ENCODE peak calls at places on chromosomes 11 and 22, in eight cellular contexts. X is transverse colon, L is prostate gland, V is fibroblast of lung, A is heart left ventricle, Y is DND-41, N is right lobe of liver, Z is left lung. M is an unnamed sample. For H3K27me3, the result is how much of the 10 kb centered on the place peaks cover.

GRCh38 chr11:13699870-13700269 is 31.4 kb downstream of the FAR1 start:
- DNase-seq in X (no peak), L (no peak), V (no peak), A (no peak), Y (no peak), N (no peak), Z (no peak), M (no peak)

GRCh38 chr11:18780329-18780728 is 11.3 kb downstream of the PTPN5 start:
- DNase-seq in X (no peak), L (no peak), V (no peak), A (no peak), Y (no peak), N (no peak), Z (no peak), M (no peak)

GRCh38 chr11:78493413-78493975 is 75.9 kb upstream of the GAB2 start:
- DNase-seq in X (no peak), L (no peak), V (no peak), A (no peak), Y (no peak), N (no peak), Z (no peak), M (no peak)

GRCh38 chr22:46187862-46188261 is 37.5 kb downstream of the PPARA start:
- DNase-seq in X (no peak), L (no peak), V (no peak), A (no peak), Y (no peak), N (no peak), Z (no peak), M (no peak)

GRCh38 chr11:2533642-2534115 is 88.9 kb downstream of the KCNQ1 start:
- DNase-seq in X (peak), L (no peak), V (peak), A (peak), Y (peak), N (peak), Z (peak), M (peak)

GRCh38 chr11:62012451-62013265 is 45.2 kb upstream of the FTH1 start:
- DNase-seq in X (no peak), L (no peak), V (peak), A (no peak), Y (no peak), N (no peak), Z (no peak), M (no peak)

GRCh38 chr11:123729602-123730001 is 11.9 kb downstream of the ZNF202 start:
- DNase-seq in X (no peak), L (no peak), V (no peak), A (no peak), Y (no peak), N (no peak), Z (no peak), M (no peak)

GRCh38 chr11:81989093-81989492 is 744.6 kb downstream of the FAM181B start:
- DNase-seq in X (no peak), L (no peak), V (peak), A (no peak), Y (no peak), N (no peak), Z (no peak), M (no peak)

GRCh38 chr11:62579252-62579651 is 5.6 kb upstream of the EEF1G start:
- DNase-seq in X (no peak), L (no peak), V (peak), A (no peak), Y (no peak), N (no peak), Z (no peak), M (no peak)

GRCh38 chr22:17633217-17633997 is 4.9 kb upstream of the ATP6V1E1 start:
- DNase-seq in X (no peak), L (peak), V (peak), A (no peak), Y (no peak), N (no peak), Z (no peak), M (no peak)

GRCh38 chr11:134332189-134332631 is 422 bp downstream of the GLB1L2 start:
- DNase-seq in X (peak), L (peak), V (no peak), A (no peak), Y (no peak), N (no peak), Z (no peak), M (peak)

GRCh38 chr11:115637842-115638241 is 133.6 kb upstream of the CADM1 start:
- DNase-seq in X (no peak), L (no peak), V (no peak), A (no peak), Y (peak), N (no peak), Z (no peak), M (no peak)

GRCh38 chr22:48089601-48090331 is 1327.3 kb downstream of the TBC1D22A start:
- DNase-seq in X (no peak), L (peak), V (peak), A (no peak), Y (peak), N (no peak), Z (peak), M (peak)

GRCh38 chr22:48945621-48946458 is 881.8 kb downstream of the BRD1 start:
- DNase-seq in X (peak), L (peak), V (no peak), A (no peak), Y (no peak), N (peak), Z (no peak), M (peak)

GRCh38 chr11:114326776-114327175 is 30.6 kb downstream of the NNMT start:
- DNase-seq in X (no peak), L (no peak), V (no peak), A (no peak), Y (no peak), N (no peak), Z (no peak), M (no peak)

GRCh38 chr11:78654866-78655265 is 80.2 kb upstream of the NARS2 start:
- DNase-seq in X (no peak), L (no peak), V (no peak), A (no peak), Y (no peak), N (no peak), Z (no peak), M (no peak)

GRCh38 chr22:25027959-25028840 is 75.7 kb downstream of the KIAA1671 start:
- DNase-seq in X (peak), L (no peak), V (no peak), A (no peak), Y (no peak), N (no peak), Z (no peak), M (peak)

GRCh38 chr11:113189909-113190667 is 124.3 kb upstream of the TTC12 start:
- DNase-seq in X (no peak), L (no peak), V (peak), A (no peak), Y (no peak), N (no peak), Z (no peak), M (no peak)

GRCh38 chr11:65435981-65436411 is 13.4 kb downstream of the NEAT1 start:
- DNase-seq in X (peak), L (peak), V (no peak), A (no peak), Y (no peak), N (peak), Z (peak), M (peak)

GRCh38 chr11:13160302-13160701 is 117.3 kb upstream of the BMAL1 start:
- DNase-seq in X (no peak), L (peak), V (no peak), A (no peak), Y (no peak), N (no peak), Z (no peak), M (no peak)

GRCh38 chr11:76770642-76771445 is 12.3 kb upstream of the TSKU start:
- DNase-seq in X (peak), L (peak), V (peak), A (no peak), Y (no peak), N (peak), Z (no peak), M (peak)

GRCh38 chr11:9269492-9270030 is 4.4 kb upstream of the DENND5A start:
- DNase-seq in X (peak), L (no peak), V (no peak), A (no peak), Y (no peak), N (no peak), Z (no peak), M (peak)

GRCh38 chr11:70082829-70083228 is 4.7 kb downstream of the ANO1 start:
- DNase-seq in X (no peak), L (no peak), V (no peak), A (peak), Y (no peak), N (no peak), Z (no peak), M (no peak)

GRCh38 chr11:57477507-57478189 is 17.3 kb downstream of the RTN4RL2 start:
- DNase-seq in X (peak), L (peak), V (no peak), A (no peak), Y (no peak), N (no peak), Z (no peak), M (peak)

GRCh38 chr11:57475191-57475590 is 14.9 kb downstream of the RTN4RL2 start:
- DNase-seq in X (no peak), L (no peak), V (no peak), A (no peak), Y (no peak), N (no peak), Z (no peak), M (no peak)

GRCh38 chr11:57475671-57476222 is 15.4 kb downstream of the RTN4RL2 start:
- DNase-seq in X (no peak), L (no peak), V (no peak), A (no peak), Y (no peak), N (no peak), Z (no peak), M (no peak)

GRCh38 chr11:57476223-57476882 is 16.0 kb downstream of the RTN4RL2 start:
- DNase-seq in X (peak), L (peak), V (no peak), A (peak), Y (no peak), N (peak), Z (no peak), M (peak)

DNA sequence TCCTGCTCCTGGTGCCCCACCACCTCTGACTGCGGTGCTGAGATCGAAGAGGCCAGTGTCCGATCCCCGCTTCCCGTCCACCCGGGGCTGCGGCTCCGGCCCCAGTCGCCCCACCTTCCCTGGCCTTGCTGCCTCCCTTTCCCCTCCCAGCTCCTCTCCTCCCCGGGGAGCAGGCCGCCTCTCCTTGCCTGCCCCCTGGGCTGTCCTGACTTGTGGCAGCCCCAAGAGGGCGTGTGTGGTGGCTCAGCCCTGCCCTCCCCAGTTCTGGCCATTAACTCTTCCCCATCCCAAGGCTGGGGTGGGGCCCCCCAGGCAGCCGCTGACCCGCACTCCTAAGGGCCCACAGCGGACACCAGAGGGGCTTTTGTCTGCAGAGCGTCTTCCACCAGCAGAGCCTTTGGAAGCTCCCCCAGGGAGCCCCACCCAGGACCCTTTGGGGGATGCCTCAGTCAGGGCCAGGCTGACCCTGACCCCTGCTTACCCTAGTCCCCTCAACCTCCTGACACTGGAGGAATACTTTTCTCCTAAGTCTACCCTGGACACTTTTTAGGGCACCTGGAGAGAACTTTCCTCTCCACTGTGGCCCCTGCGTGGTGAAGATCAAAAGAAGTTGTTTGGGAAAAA is 16.7 kb downstream of the RTN4RL2 start:
- DNase-seq in X (peak), L (no peak), V (peak), A (no peak), Y (no peak), N (peak), Z (peak), M (peak)
- H3K4me3 ChIP-seq in X (peak), L (peak), V (peak), A (peak), Y (no peak), N (peak), Z (peak), M (peak)

GRCh38 chr11:31821235-31821764 is 10.2 kb upstream of the PAX6 start:
- DNase-seq in X (no peak), L (no peak), V (no peak), A (no peak), Y (no peak), N (no peak), Z (no peak), M (no peak)
- H3K27me3 ChIP-seq in X (half or more), L (half or more), V (half or more), A (half or more), Y (under half), N (under half), Z (half or more), M (half or more)

GRCh38 chr11:66834539-66834845 is 8.7 kb upstream of the RCE1 start:
- DNase-seq in X (no peak), L (no peak), V (no peak), A (no peak), Y (no peak), N (no peak), Z (no peak), M (no peak)
- TF ChIP-seq CTCF in X (no peak), L (no peak), V (no peak), A (peak), Y (no peak), N (no peak), Z (no peak), M (no peak)

DNA sequence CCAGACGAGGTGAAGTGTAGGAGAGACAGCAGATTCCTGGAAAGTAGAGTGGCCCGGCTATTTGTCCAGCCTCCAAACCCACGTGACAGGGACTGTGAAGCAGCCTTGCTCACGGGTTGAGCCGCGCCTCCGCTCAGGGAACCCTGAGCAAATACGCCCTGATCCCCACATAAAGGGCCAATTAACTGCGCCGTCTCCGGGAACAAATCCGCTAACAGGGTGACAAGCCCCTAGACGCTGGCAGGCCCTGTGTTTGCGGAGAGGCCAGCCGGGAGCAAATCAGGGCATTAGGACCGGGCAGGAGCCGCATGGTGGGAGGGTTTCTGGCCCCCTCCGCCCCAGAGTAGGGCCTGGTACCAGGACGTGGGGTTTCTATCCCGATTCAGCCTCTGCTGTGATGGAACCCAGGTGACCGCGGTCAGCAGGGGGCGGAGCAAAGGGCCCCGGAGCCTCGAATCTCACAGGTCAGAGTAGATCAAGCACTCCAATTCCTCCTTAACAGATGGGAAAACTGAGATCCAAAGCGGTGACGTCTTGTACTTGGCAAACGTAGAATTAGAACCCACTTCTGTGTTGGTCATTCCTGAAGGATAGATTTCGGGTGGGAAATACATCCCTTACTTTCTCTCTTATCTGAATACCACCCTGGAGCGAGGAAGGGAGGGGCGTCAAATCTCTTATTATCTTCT is 2.0 kb upstream of the ROBO3 start:
- DNase-seq in X (no peak), L (no peak), V (peak), A (no peak), Y (no peak), N (no peak), Z (peak), M (no peak)
- H3K4me3 ChIP-seq in X (peak), L (no peak), V (no peak), A (no peak), Y (no peak), N (no peak), Z (no peak), M (no peak)

GRCh38 chr11:128926437-128927107 is 16.1 kb downstream of the TP53AIP1 start:
- DNase-seq in X (no peak), L (no peak), V (no peak), A (no peak), Y (no peak), N (peak), Z (no peak), M (no peak)

GRCh38 chr11:128924618-128925017 is 18.1 kb downstream of the TP53AIP1 start:
- DNase-seq in X (no peak), L (no peak), V (no peak), A (no peak), Y (no peak), N (peak), Z (no peak), M (no peak)

GRCh38 chr11:128927683-128928336 is 14.9 kb downstream of the TP53AIP1 start:
- DNase-seq in X (no peak), L (no peak), V (no peak), A (no peak), Y (no peak), N (peak), Z (no peak), M (no peak)

GRCh38 chr11:128927108-128927461 is 15.6 kb downstream of the TP53AIP1 start:
- DNase-seq in X (no peak), L (no peak), V (no peak), A (no peak), Y (no peak), N (no peak), Z (no peak), M (no peak)

DNA sequence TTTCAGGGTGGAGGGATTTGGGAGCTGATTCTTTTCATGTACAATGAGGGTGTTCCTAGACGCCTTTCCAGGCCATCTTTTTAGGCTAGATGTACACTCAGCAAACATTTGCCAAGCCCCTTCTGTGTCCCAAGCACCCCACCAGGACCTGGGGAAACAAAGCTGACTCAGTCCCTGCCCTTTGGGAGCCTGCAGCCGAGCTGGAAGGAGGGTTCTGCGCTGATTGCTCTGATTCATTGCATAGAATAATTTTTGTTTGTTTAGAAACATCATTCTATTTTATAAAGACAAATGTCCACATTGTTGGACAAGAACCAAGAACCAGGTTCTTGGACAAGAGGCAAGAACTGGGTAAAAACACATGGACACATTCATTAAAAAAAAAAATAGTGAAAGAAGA is 16.7 kb downstream of the TP53AIP1 start:
- DNase-seq in X (no peak), L (no peak), V (no peak), A (no peak), Y (no peak), N (peak), Z (no peak), M (no peak)
- H3K27me3 ChIP-seq in X (under half), L (under half), V (under half), A (under half), Y (under half), N (under half), Z (under half), M (under half)

GRCh38 chr11:44781697-44782096 is 54.9 kb downstream of the TSPAN18 start:
- DNase-seq in X (no peak), L (no peak), V (no peak), A (no peak), Y (no peak), N (no peak), Z (no peak), M (no peak)
- TF ChIP-seq CTCF in X (no peak), L (no peak), V (no peak), A (no peak), Y (no peak), N (no peak), Z (no peak), M (no peak)

GRCh38 chr22:28978863-28979799 is 82.5 kb downstream of the C22orf31 start:
- DNase-seq in X (no peak), L (no peak), V (no peak), A (no peak), Y (no peak), N (no peak), Z (no peak), M (no peak)

GRCh38 chr22:28977050-28977449 is 84.6 kb downstream of the C22orf31 start:
- DNase-seq in X (no peak), L (no peak), V (peak), A (no peak), Y (no peak), N (no peak), Z (no peak), M (no peak)

GRCh38 chr22:28978158-28978557 is 83.5 kb downstream of the C22orf31 start:
- DNase-seq in X (no peak), L (no peak), V (peak), A (no peak), Y (no peak), N (no peak), Z (no peak), M (no peak)

GRCh38 chr22:28976588-28976987 is 85.0 kb downstream of the C22orf31 start:
- DNase-seq in X (no peak), L (no peak), V (peak), A (no peak), Y (no peak), N (no peak), Z (no peak), M (no peak)

DNA sequence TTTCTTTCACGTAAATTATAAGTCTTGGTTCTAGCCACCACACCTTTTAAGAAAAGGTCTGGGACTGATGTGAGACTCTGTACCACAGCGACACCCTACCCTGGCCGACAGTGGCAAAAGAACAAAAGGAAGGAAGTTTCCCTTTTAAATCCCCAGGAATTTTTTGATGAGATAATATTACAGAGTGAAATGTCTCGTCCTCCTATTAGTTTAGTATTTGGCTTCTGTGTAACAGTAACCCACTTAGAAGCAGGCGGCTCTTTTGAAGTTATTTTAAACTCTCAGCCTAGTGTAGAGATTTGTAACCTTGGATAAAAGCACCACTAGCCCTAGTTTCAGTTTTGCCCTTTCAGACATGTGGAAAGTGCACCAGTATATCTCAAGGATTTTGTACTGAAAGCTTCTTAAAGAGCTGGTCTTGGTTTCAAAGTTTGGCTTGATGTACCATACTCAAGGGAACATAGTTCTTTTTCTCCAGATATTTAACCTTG is 84.1 kb downstream of the C22orf31 start:
- DNase-seq in X (no peak), L (no peak), V (peak), A (no peak), Y (no peak), N (no peak), Z (no peak), M (no peak)
- H3K4me3 ChIP-seq in X (peak), L (no peak), V (peak), A (no peak), Y (no peak), N (peak), Z (no peak), M (no peak)

GRCh38 chr11:126586303-126586627 is 230.8 kb downstream of the ST3GAL4 start:
- DNase-seq in X (no peak), L (no peak), V (no peak), A (no peak), Y (no peak), N (no peak), Z (no peak), M (no peak)

GRCh38 chr11:126591966-126592489 is 236.5 kb downstream of the ST3GAL4 start:
- DNase-seq in X (no peak), L (no peak), V (no peak), A (no peak), Y (no peak), N (no peak), Z (no peak), M (no peak)

GRCh38 chr11:126589492-126589803 is 234.0 kb downstream of the ST3GAL4 start:
- DNase-seq in X (no peak), L (no peak), V (peak), A (no peak), Y (no peak), N (no peak), Z (no peak), M (no peak)

GRCh38 chr11:126585388-126586302 is 230.2 kb downstream of the ST3GAL4 start:
- DNase-seq in X (peak), L (peak), V (peak), A (peak), Y (no peak), N (no peak), Z (peak), M (peak)

GRCh38 chr11:126588630-126589491 is 233.4 kb downstream of the ST3GAL4 start:
- DNase-seq in X (no peak), L (no peak), V (no peak), A (no peak), Y (no peak), N (no peak), Z (no peak), M (no peak)
- H3K27me3 ChIP-seq in X (under half), L (under half), V (under half), A (under half), Y (under half), N (under half), Z (under half), M (under half)